ENCODE peak calls at places on chromosomes 3 and 15, in eight cellular contexts. H is activated CD4-positive, alpha-beta T cell treated with anti-CD3 and anti-CD28 coated beads, Interleukin-2, amount 50 U/mL, for 24 hours; J is NCI-H345; U is adipocyte; Y is T-helper 9 cell; Q is hepatic stellate cell; M is T1000; D is HT-29. K is an unnamed sample.

GRCh38 chr15:92801774-92802464 is 98.2 kb upstream of the CHD2 start:
- DNase-seq in J (no peak), Q (peak; percentile 65), M (no peak), H (no peak), D (peak; percentile 8), Y (no peak), U (peak; percentile 70), K (no peak)

GRCh38 chr15:67013696-67014095 is 51.7 kb upstream of the SMAD3 start:
- DNase-seq in H (no peak), M (no peak), Q (no peak), U (peak; percentile 34), Y (no peak), D (no peak), J (no peak), K (no peak)

GRCh38 chr3:17349093-17349492 is 393.3 kb downstream of the TBC1D5 start:
- DNase-seq in J (no peak), M (no peak), D (no peak), U (no peak), H (no peak), Y (no peak), Q (no peak), K (no peak)

GRCh38 chr15:75532413-75533250 is 46.5 kb downstream of the PTPN9 start:
- DNase-seq in Y (no peak), U (peak; percentile 72), Q (peak; percentile 44), D (peak; percentile 83), H (no peak), J (no peak), M (no peak), K (no peak)

GRCh38 chr15:83112233-83112958 is 5.0 kb downstream of the TM6SF1 start:
- DNase-seq in U (peak; percentile 79), Y (no peak), Q (peak; percentile 96), M (no peak), H (no peak), D (no peak), J (no peak), K (no peak)

GRCh38 chr15:101478701-101479341 is 10.7 kb downstream of the PCSK6 start:
- DNase-seq in Q (no peak), J (no peak), U (no peak), D (no peak), M (no peak), Y (no peak), H (no peak), K (no peak)

GRCh38 chr3:52345521-52346110 is 29.5 kb downstream of the DNAH1 start:
- DNase-seq in M (no peak), H (no peak), Y (no peak), D (no peak), J (no peak), U (peak; percentile 48), Q (peak; percentile 83), K (no peak)

GRCh38 chr3:127483005-127483641 is 107.4 kb downstream of the TPRA1 start:
- DNase-seq in M (no peak), Q (no peak), D (no peak), Y (no peak), H (no peak), U (no peak), J (no peak), K (no peak)

GRCh38 chr3:55500555-55501340 is 13.6 kb upstream of the WNT5A start:
- DNase-seq in Q (no peak), M (no peak), D (no peak), U (no peak), J (no peak), H (no peak), Y (no peak), K (no peak)

GRCh38 chr3:7740458-7740857 is 761.2 kb upstream of the LMCD1 start:
- DNase-seq in Q (no peak), D (no peak), Y (no peak), J (no peak), M (no peak), U (no peak), H (no peak), K (no peak)

GRCh38 chr15:75801859-75802593 is 41.2 kb upstream of the UBE2Q2 start:
- DNase-seq in M (peak; percentile 67), Y (peak; percentile 66), Q (peak; percentile 85), J (peak; percentile 71), D (peak; percentile 93), U (peak; percentile 92), H (peak; percentile 69), K (peak; percentile 74)

GRCh38 chr15:40320931-40321371 is 2.5 kb upstream of the INAFM2 start:
- DNase-seq in H (peak; percentile 55), M (peak; percentile 10), D (peak; percentile 82), J (peak; percentile 55), Q (peak; percentile 78), U (peak; percentile 92), Y (peak; percentile 23), K (no peak)

GRCh38 chr15:57861805-57862586 is 155.5 kb downstream of the POLR2M start:
- DNase-seq in H (no peak), D (peak; percentile 16), J (no peak), U (peak; percentile 68), M (no peak), Y (no peak), Q (no peak), K (no peak)

GRCh38 chr3:157618075-157618760 is 115.0 kb upstream of the VEPH1 start:
- DNase-seq in U (peak; percentile 88), Y (no peak), H (no peak), J (peak; percentile 41), M (no peak), Q (peak; percentile 18), D (peak; percentile 73), K (no peak)

GRCh38 chr3:187587012-187587544 is 83.1 kb downstream of the SST start:
- DNase-seq in J (no peak), H (no peak), D (no peak), U (no peak), Y (no peak), Q (no peak), M (no peak), K (no peak)

GRCh38 chr3:172115059-172115458 is 75.7 kb downstream of the FNDC3B start:
- DNase-seq in H (no peak), J (no peak), D (no peak), U (no peak), Y (no peak), M (no peak), Q (no peak), K (no peak)

K was measured in T-cell.